ENCODE peak calls at places on chromosomes 16 and 17, in eight cellular contexts. L is central memory CD4-positive, alpha-beta T cell; A is stimulated activated CD4-positive, alpha-beta T cell treated with anti-CD3 and anti-CD28 coated beads, Interleukin-2, amount 100 ng/mL, for 4 hours; P is NCI-H1436; Z is heart left ventricle; J is H7; R is GM19239; I is C1 segment of cervical spinal cord. H is an unnamed sample.

GRCh38 chr17:20961551-20961950 is 81.3 kb downstream of the USP22 start:
- DNase-seq in L (no peak), A (no peak), P (no peak), Z (no peak), J (no peak), R (no peak), I (no peak), H (no peak)

GRCh38 chr17:28988475-28988874 is 17.4 kb downstream of the SEZ6 start:
- DNase-seq in L (no peak), A (no peak), P (no peak), Z (no peak), J (no peak), R (no peak), I (no peak), H (no peak)

GRCh38 chr16:14088155-14088753 is 17.1 kb downstream of the MRTFB start:
- DNase-seq in L (no peak), A (no peak), P (no peak), Z (no peak), J (no peak), R (no peak), I (no peak), H (no peak)

GRCh38 chr16:29809850-29810698 is 1.9 kb upstream of the PRRT2 start:
- DNase-seq in L (peak), A (no peak), P (no peak), Z (no peak), J (peak), R (no peak), I (no peak), H (no peak)

GRCh38 chr17:35716897-35717839 is 14.3 kb upstream of the RASL10B start:
- DNase-seq in L (no peak), A (no peak), P (no peak), Z (no peak), J (no peak), R (no peak), I (no peak), H (no peak)

GRCh38 chr17:1467898-1468492 is 12.0 kb upstream of the CRK start:
- DNase-seq in L (no peak), A (no peak), P (no peak), Z (no peak), J (peak), R (no peak), I (no peak), H (no peak)

GRCh38 chr16:81616321-81617020 is 162.6 kb upstream of the PLCG2 start:
- DNase-seq in L (peak), A (peak), P (no peak), Z (peak), J (peak), R (peak), I (peak), H (no peak)

GRCh38 chr16:84004442-84004841 is 36.4 kb downstream of the NECAB2 start:
- DNase-seq in L (no peak), A (no peak), P (no peak), Z (no peak), J (no peak), R (no peak), I (no peak), H (no peak)

GRCh38 chr16:83245061-83245460 is 562.7 kb upstream of the HSBP1 start:
- DNase-seq in L (no peak), A (no peak), P (no peak), Z (no peak), J (no peak), R (no peak), I (no peak), H (no peak)

GRCh38 chr16:28504707-28505404 is 1.8 kb downstream of the IL27 start:
- DNase-seq in L (no peak), A (no peak), P (no peak), Z (no peak), J (no peak), R (no peak), I (no peak), H (no peak)